ENCODE peak calls at places on chromosomes 7 and 10, in six cellular contexts. One of them, this sample, is unnamed.

GRCh38 chr10:103752680-103753248 is 102.6 kb downstream of the SH3PXD2A start:
- DNase-seq in posterior cingulate gyrus: no peak
- DNase-seq in hippocampal formation: no peak
- DNase-seq in endothelial cell: no peak
- DNase-seq in stimulated activated CD8-positive, alpha-beta memory T cell treated with anti-CD3 and anti-CD28 coated beads, Interleukin-12 subunit alpha, Interleukin-12 subunit beta, amount 100 ng/mL, for 1 hour: no peak
- DNase-seq in stimulated activated naive CD4-positive, alpha-beta T cell: no peak
- DNase-seq in this sample: no peak

GRCh38 chr10:76727009-76727408 is 910.6 kb downstream of the KCNMA1 start:
- DNase-seq in stimulated activated naive CD4-positive, alpha-beta T cell: no peak
- DNase-seq in endothelial cell: no peak
- DNase-seq in posterior cingulate gyrus: no peak
- DNase-seq in hippocampal formation: no peak
- DNase-seq in stimulated activated CD8-positive, alpha-beta memory T cell treated with anti-CD3 and anti-CD28 coated beads, Interleukin-12 subunit alpha, Interleukin-12 subunit beta, amount 100 ng/mL, for 1 hour: no peak
- DNase-seq in this sample: no peak

GRCh38 chr7:94350729-94351128 is 44.0 kb upstream of the COL1A2 start:
- DNase-seq in hippocampal formation: no peak
- DNase-seq in stimulated activated CD8-positive, alpha-beta memory T cell treated with anti-CD3 and anti-CD28 coated beads, Interleukin-12 subunit alpha, Interleukin-12 subunit beta, amount 100 ng/mL, for 1 hour: no peak
- DNase-seq in endothelial cell: no peak
- DNase-seq in posterior cingulate gyrus: no peak
- DNase-seq in stimulated activated naive CD4-positive, alpha-beta T cell: no peak
- DNase-seq in this sample: no peak

GRCh38 chr7:106312906-106313305 is 28.1 kb upstream of the NAMPT start:
- DNase-seq in stimulated activated CD8-positive, alpha-beta memory T cell treated with anti-CD3 and anti-CD28 coated beads, Interleukin-12 subunit alpha, Interleukin-12 subunit beta, amount 100 ng/mL, for 1 hour: no peak
- DNase-seq in endothelial cell: no peak
- DNase-seq in hippocampal formation: no peak
- DNase-seq in posterior cingulate gyrus: no peak
- DNase-seq in stimulated activated naive CD4-positive, alpha-beta T cell: no peak
- DNase-seq in this sample: no peak

GRCh38 chr10:21146446-21146789 is 249.3 kb upstream of the NEBL start:
- DNase-seq in endothelial cell: no peak
- DNase-seq in stimulated activated CD8-positive, alpha-beta memory T cell treated with anti-CD3 and anti-CD28 coated beads, Interleukin-12 subunit alpha, Interleukin-12 subunit beta, amount 100 ng/mL, for 1 hour: no peak
- DNase-seq in posterior cingulate gyrus: no peak
- DNase-seq in stimulated activated naive CD4-positive, alpha-beta T cell: no peak
- DNase-seq in hippocampal formation: no peak
- DNase-seq in this sample: no peak

GRCh38 chr10:38118072-38118807 is 24.1 kb downstream of the ZNF37A start:
- DNase-seq in stimulated activated CD8-positive, alpha-beta memory T cell treated with anti-CD3 and anti-CD28 coated beads, Interleukin-12 subunit alpha, Interleukin-12 subunit beta, amount 100 ng/mL, for 1 hour: no peak
- DNase-seq in endothelial cell: no peak
- DNase-seq in posterior cingulate gyrus: no peak
- DNase-seq in stimulated activated naive CD4-positive, alpha-beta T cell: no peak
- DNase-seq in hippocampal formation: no peak
- DNase-seq in this sample: no peak

GRCh38 chr10:61750943-61751471 is 88.3 kb downstream of the CABCOCO1 start:
- DNase-seq in stimulated activated CD8-positive, alpha-beta memory T cell treated with anti-CD3 and anti-CD28 coated beads, Interleukin-12 subunit alpha, Interleukin-12 subunit beta, amount 100 ng/mL, for 1 hour: peak
- DNase-seq in hippocampal formation: no peak
- DNase-seq in posterior cingulate gyrus: peak
- DNase-seq in stimulated activated naive CD4-positive, alpha-beta T cell: peak
- DNase-seq in endothelial cell: peak
- DNase-seq in this sample: no peak

GRCh38 chr10:116888380-116889055 is 39.2 kb downstream of the ENO4 start:
- DNase-seq in stimulated activated CD8-positive, alpha-beta memory T cell treated with anti-CD3 and anti-CD28 coated beads, Interleukin-12 subunit alpha, Interleukin-12 subunit beta, amount 100 ng/mL, for 1 hour: no peak
- DNase-seq in hippocampal formation: no peak
- DNase-seq in posterior cingulate gyrus: peak
- DNase-seq in stimulated activated naive CD4-positive, alpha-beta T cell: no peak
- DNase-seq in endothelial cell: no peak
- DNase-seq in this sample: no peak

GRCh38 chr7:28754027-28754426 is 204.1 kb downstream of the TRIL start:
- DNase-seq in stimulated activated naive CD4-positive, alpha-beta T cell: no peak
- DNase-seq in endothelial cell: no peak
- DNase-seq in stimulated activated CD8-positive, alpha-beta memory T cell treated with anti-CD3 and anti-CD28 coated beads, Interleukin-12 subunit alpha, Interleukin-12 subunit beta, amount 100 ng/mL, for 1 hour: no peak
- DNase-seq in posterior cingulate gyrus: peak
- DNase-seq in hippocampal formation: peak
- DNase-seq in this sample: peak

GRCh38 chr7:94294471-94295131 is 100.1 kb upstream of the COL1A2 start:
- DNase-seq in endothelial cell: no peak
- DNase-seq in stimulated activated naive CD4-positive, alpha-beta T cell: no peak
- DNase-seq in posterior cingulate gyrus: no peak
- DNase-seq in stimulated activated CD8-positive, alpha-beta memory T cell treated with anti-CD3 and anti-CD28 coated beads, Interleukin-12 subunit alpha, Interleukin-12 subunit beta, amount 100 ng/mL, for 1 hour: no peak
- DNase-seq in hippocampal formation: no peak
- DNase-seq in this sample: no peak

GRCh38 chr10:18044976-18045720 is 93.4 kb downstream of the SLC39A12 start:
- DNase-seq in stimulated activated CD8-positive, alpha-beta memory T cell treated with anti-CD3 and anti-CD28 coated beads, Interleukin-12 subunit alpha, Interleukin-12 subunit beta, amount 100 ng/mL, for 1 hour: no peak
- DNase-seq in posterior cingulate gyrus: no peak
- DNase-seq in stimulated activated naive CD4-positive, alpha-beta T cell: no peak
- DNase-seq in endothelial cell: no peak
- DNase-seq in hippocampal formation: no peak
- DNase-seq in this sample: no peak

GRCh38 chr10:121380211-121380610 is 218.0 kb downstream of the FGFR2 start:
- DNase-seq in endothelial cell: no peak
- DNase-seq in hippocampal formation: no peak
- DNase-seq in stimulated activated naive CD4-positive, alpha-beta T cell: no peak
- DNase-seq in posterior cingulate gyrus: no peak
- DNase-seq in stimulated activated CD8-positive, alpha-beta memory T cell treated with anti-CD3 and anti-CD28 coated beads, Interleukin-12 subunit alpha, Interleukin-12 subunit beta, amount 100 ng/mL, for 1 hour: no peak
- DNase-seq in this sample: no peak

GRCh38 chr7:157520249-157520648 is 183.4 kb downstream of the DNAJB6 start:
- DNase-seq in endothelial cell: no peak
- DNase-seq in hippocampal formation: no peak
- DNase-seq in stimulated activated naive CD4-positive, alpha-beta T cell: no peak
- DNase-seq in stimulated activated CD8-positive, alpha-beta memory T cell treated with anti-CD3 and anti-CD28 coated beads, Interleukin-12 subunit alpha, Interleukin-12 subunit beta, amount 100 ng/mL, for 1 hour: no peak
- DNase-seq in posterior cingulate gyrus: no peak
- DNase-seq in this sample: no peak

GRCh38 chr7:123828805-123829204 is 16.2 kb upstream of the HYAL4 start:
- DNase-seq in endothelial cell: no peak
- DNase-seq in hippocampal formation: no peak
- DNase-seq in stimulated activated CD8-positive, alpha-beta memory T cell treated with anti-CD3 and anti-CD28 coated beads, Interleukin-12 subunit alpha, Interleukin-12 subunit beta, amount 100 ng/mL, for 1 hour: no peak
- DNase-seq in posterior cingulate gyrus: no peak
- DNase-seq in stimulated activated naive CD4-positive, alpha-beta T cell: no peak
- DNase-seq in this sample: no peak

GRCh38 chr10:32169556-32169955 is 113.3 kb upstream of the KIF5B start:
- DNase-seq in endothelial cell: no peak
- DNase-seq in hippocampal formation: no peak
- DNase-seq in stimulated activated CD8-positive, alpha-beta memory T cell treated with anti-CD3 and anti-CD28 coated beads, Interleukin-12 subunit alpha, Interleukin-12 subunit beta, amount 100 ng/mL, for 1 hour: no peak
- DNase-seq in stimulated activated naive CD4-positive, alpha-beta T cell: no peak
- DNase-seq in posterior cingulate gyrus: no peak
- DNase-seq in this sample: no peak

GRCh38 chr7:98250789-98251188 is 1.2 kb downstream of the TECPR1 start:
- DNase-seq in stimulated activated naive CD4-positive, alpha-beta T cell: peak
- DNase-seq in hippocampal formation: no peak
- DNase-seq in endothelial cell: peak
- DNase-seq in stimulated activated CD8-positive, alpha-beta memory T cell treated with anti-CD3 and anti-CD28 coated beads, Interleukin-12 subunit alpha, Interleukin-12 subunit beta, amount 100 ng/mL, for 1 hour: peak
- DNase-seq in posterior cingulate gyrus: no peak
- DNase-seq in this sample: no peak

GRCh38 chr7:96136600-96137239 is 185.2 kb downstream of the SLC25A13 start:
- DNase-seq in posterior cingulate gyrus: no peak
- DNase-seq in stimulated activated naive CD4-positive, alpha-beta T cell: no peak
- DNase-seq in hippocampal formation: no peak
- DNase-seq in stimulated activated CD8-positive, alpha-beta memory T cell treated with anti-CD3 and anti-CD28 coated beads, Interleukin-12 subunit alpha, Interleukin-12 subunit beta, amount 100 ng/mL, for 1 hour: no peak
- DNase-seq in endothelial cell: no peak
- DNase-seq in this sample: no peak

GRCh38 chr7:7099584-7100014 is 82.7 kb upstream of the C1GALT1 start:
- DNase-seq in stimulated activated naive CD4-positive, alpha-beta T cell: no peak
- DNase-seq in stimulated activated CD8-positive, alpha-beta memory T cell treated with anti-CD3 and anti-CD28 coated beads, Interleukin-12 subunit alpha, Interleukin-12 subunit beta, amount 100 ng/mL, for 1 hour: no peak
- DNase-seq in hippocampal formation: peak
- DNase-seq in posterior cingulate gyrus: peak
- DNase-seq in endothelial cell: peak
- DNase-seq in this sample: no peak

GRCh38 chr7:30896783-30897617 is 14.7 kb upstream of the AQP1 start:
- DNase-seq in hippocampal formation: no peak
- DNase-seq in endothelial cell: no peak
- DNase-seq in stimulated activated CD8-positive, alpha-beta memory T cell treated with anti-CD3 and anti-CD28 coated beads, Interleukin-12 subunit alpha, Interleukin-12 subunit beta, amount 100 ng/mL, for 1 hour: no peak
- DNase-seq in posterior cingulate gyrus: no peak
- DNase-seq in stimulated activated naive CD4-positive, alpha-beta T cell: no peak
- DNase-seq in this sample: no peak

GRCh38 chr7:127514499-127514898 is 70.9 kb downstream of the GCC1 start:
- DNase-seq in stimulated activated naive CD4-positive, alpha-beta T cell: peak
- DNase-seq in stimulated activated CD8-positive, alpha-beta memory T cell treated with anti-CD3 and anti-CD28 coated beads, Interleukin-12 subunit alpha, Interleukin-12 subunit beta, amount 100 ng/mL, for 1 hour: no peak
- DNase-seq in endothelial cell: no peak
- DNase-seq in hippocampal formation: peak
- DNase-seq in posterior cingulate gyrus: no peak
- DNase-seq in this sample: no peak

GRCh38 chr10:29007748-29008610 is 280.9 kb upstream of the LYZL1 start:
- DNase-seq in posterior cingulate gyrus: no peak
- DNase-seq in endothelial cell: no peak
- DNase-seq in hippocampal formation: no peak
- DNase-seq in stimulated activated naive CD4-positive, alpha-beta T cell: no peak
- DNase-seq in stimulated activated CD8-positive, alpha-beta memory T cell treated with anti-CD3 and anti-CD28 coated beads, Interleukin-12 subunit alpha, Interleukin-12 subunit beta, amount 100 ng/mL, for 1 hour: no peak
- DNase-seq in this sample: no peak

GRCh38 chr10:11697718-11698527 is 44.3 kb upstream of the ECHDC3 start:
- DNase-seq in stimulated activated naive CD4-positive, alpha-beta T cell: no peak
- DNase-seq in hippocampal formation: no peak
- DNase-seq in stimulated activated CD8-positive, alpha-beta memory T cell treated with anti-CD3 and anti-CD28 coated beads, Interleukin-12 subunit alpha, Interleukin-12 subunit beta, amount 100 ng/mL, for 1 hour: no peak
- DNase-seq in endothelial cell: no peak
- DNase-seq in posterior cingulate gyrus: no peak
- DNase-seq in this sample: no peak

GRCh38 chr7:143258830-143259229 is 4.4 kb upstream of the GSTK1 start:
- DNase-seq in endothelial cell: no peak
- DNase-seq in posterior cingulate gyrus: no peak
- DNase-seq in stimulated activated naive CD4-positive, alpha-beta T cell: no peak
- DNase-seq in hippocampal formation: no peak
- DNase-seq in stimulated activated CD8-positive, alpha-beta memory T cell treated with anti-CD3 and anti-CD28 coated beads, Interleukin-12 subunit alpha, Interleukin-12 subunit beta, amount 100 ng/mL, for 1 hour: no peak
- DNase-seq in this sample: no peak

GRCh38 chr7:106778656-106779250 is 86.3 kb upstream of the PIK3CG start:
- DNase-seq in stimulated activated CD8-positive, alpha-beta memory T cell treated with anti-CD3 and anti-CD28 coated beads, Interleukin-12 subunit alpha, Interleukin-12 subunit beta, amount 100 ng/mL, for 1 hour: no peak
- DNase-seq in hippocampal formation: no peak
- DNase-seq in endothelial cell: no peak
- DNase-seq in stimulated activated naive CD4-positive, alpha-beta T cell: no peak
- DNase-seq in posterior cingulate gyrus: no peak
- DNase-seq in this sample: no peak

GRCh38 chr7:90973146-90973545 is 291.1 kb upstream of the FZD1 start:
- DNase-seq in stimulated activated CD8-positive, alpha-beta memory T cell treated with anti-CD3 and anti-CD28 coated beads, Interleukin-12 subunit alpha, Interleukin-12 subunit beta, amount 100 ng/mL, for 1 hour: no peak
- DNase-seq in hippocampal formation: no peak
- DNase-seq in endothelial cell: no peak
- DNase-seq in posterior cingulate gyrus: no peak
- DNase-seq in stimulated activated naive CD4-positive, alpha-beta T cell: no peak
- DNase-seq in this sample: no peak

GRCh38 chr7:119665791-119666190 is 607.2 kb upstream of the KCND2 start:
- DNase-seq in stimulated activated naive CD4-positive, alpha-beta T cell: no peak
- DNase-seq in hippocampal formation: no peak
- DNase-seq in posterior cingulate gyrus: no peak
- DNase-seq in stimulated activated CD8-positive, alpha-beta memory T cell treated with anti-CD3 and anti-CD28 coated beads, Interleukin-12 subunit alpha, Interleukin-12 subunit beta, amount 100 ng/mL, for 1 hour: no peak
- DNase-seq in endothelial cell: no peak
- DNase-seq in this sample: no peak

GRCh38 chr7:131511774-131512535 is 44.5 kb downstream of the PODXL start:
- DNase-seq in stimulated activated CD8-positive, alpha-beta memory T cell treated with anti-CD3 and anti-CD28 coated beads, Interleukin-12 subunit alpha, Interleukin-12 subunit beta, amount 100 ng/mL, for 1 hour: no peak
- DNase-seq in hippocampal formation: no peak
- DNase-seq in endothelial cell: no peak
- DNase-seq in posterior cingulate gyrus: no peak
- DNase-seq in stimulated activated naive CD4-positive, alpha-beta T cell: no peak
- DNase-seq in this sample: no peak

GRCh38 chr7:60706-61105 is 131.7 kb upstream of the FAM20C start:
- DNase-seq in stimulated activated naive CD4-positive, alpha-beta T cell: no peak
- DNase-seq in stimulated activated CD8-positive, alpha-beta memory T cell treated with anti-CD3 and anti-CD28 coated beads, Interleukin-12 subunit alpha, Interleukin-12 subunit beta, amount 100 ng/mL, for 1 hour: no peak
- DNase-seq in hippocampal formation: no peak
- DNase-seq in endothelial cell: no peak
- DNase-seq in posterior cingulate gyrus: no peak
- DNase-seq in this sample: no peak

GRCh38 chr7:36278767-36279171 is 110.9 kb upstream of the ANLN start:
- DNase-seq in endothelial cell: no peak
- DNase-seq in stimulated activated CD8-positive, alpha-beta memory T cell treated with anti-CD3 and anti-CD28 coated beads, Interleukin-12 subunit alpha, Interleukin-12 subunit beta, amount 100 ng/mL, for 1 hour: no peak
- DNase-seq in posterior cingulate gyrus: no peak
- DNase-seq in hippocampal formation: no peak
- DNase-seq in stimulated activated naive CD4-positive, alpha-beta T cell: no peak
- DNase-seq in this sample: no peak

GRCh38 chr10:79392020-79392398 is 44.7 kb downstream of the PPIF start:
- DNase-seq in posterior cingulate gyrus: peak
- DNase-seq in hippocampal formation: no peak
- DNase-seq in stimulated activated CD8-positive, alpha-beta memory T cell treated with anti-CD3 and anti-CD28 coated beads, Interleukin-12 subunit alpha, Interleukin-12 subunit beta, amount 100 ng/mL, for 1 hour: no peak
- DNase-seq in stimulated activated naive CD4-positive, alpha-beta T cell: no peak
- DNase-seq in endothelial cell: no peak
- DNase-seq in this sample: no peak

GRCh38 chr7:134562136-134562535 is 13.2 kb downstream of the AKR1B15 start:
- DNase-seq in stimulated activated CD8-positive, alpha-beta memory T cell treated with anti-CD3 and anti-CD28 coated beads, Interleukin-12 subunit alpha, Interleukin-12 subunit beta, amount 100 ng/mL, for 1 hour: no peak
- DNase-seq in endothelial cell: no peak
- DNase-seq in posterior cingulate gyrus: no peak
- DNase-seq in stimulated activated naive CD4-positive, alpha-beta T cell: no peak
- DNase-seq in hippocampal formation: no peak
- DNase-seq in this sample: no peak

GRCh38 chr7:23026164-23026563 is 12.2 kb upstream of the HYCC1 start:
- DNase-seq in posterior cingulate gyrus: no peak
- DNase-seq in hippocampal formation: no peak
- DNase-seq in stimulated activated CD8-positive, alpha-beta memory T cell treated with anti-CD3 and anti-CD28 coated beads, Interleukin-12 subunit alpha, Interleukin-12 subunit beta, amount 100 ng/mL, for 1 hour: no peak
- DNase-seq in endothelial cell: no peak
- DNase-seq in stimulated activated naive CD4-positive, alpha-beta T cell: no peak
- DNase-seq in this sample: no peak

GRCh38 chr10:116521424-116522305 is 24.1 kb upstream of the PNLIP start:
- DNase-seq in hippocampal formation: peak
- DNase-seq in endothelial cell: peak
- DNase-seq in stimulated activated CD8-positive, alpha-beta memory T cell treated with anti-CD3 and anti-CD28 coated beads, Interleukin-12 subunit alpha, Interleukin-12 subunit beta, amount 100 ng/mL, for 1 hour: no peak
- DNase-seq in stimulated activated naive CD4-positive, alpha-beta T cell: no peak
- DNase-seq in posterior cingulate gyrus: no peak
- DNase-seq in this sample: no peak

GRCh38 chr7:88109612-88110011 is 110.2 kb downstream of the SRI start:
- DNase-seq in hippocampal formation: no peak
- DNase-seq in endothelial cell: no peak
- DNase-seq in stimulated activated naive CD4-positive, alpha-beta T cell: no peak
- DNase-seq in stimulated activated CD8-positive, alpha-beta memory T cell treated with anti-CD3 and anti-CD28 coated beads, Interleukin-12 subunit alpha, Interleukin-12 subunit beta, amount 100 ng/mL, for 1 hour: no peak
- DNase-seq in posterior cingulate gyrus: no peak
- DNase-seq in this sample: no peak

GRCh38 chr10:123906884-123907652 is 15.5 kb upstream of the CPXM2 start:
- DNase-seq in stimulated activated CD8-positive, alpha-beta memory T cell treated with anti-CD3 and anti-CD28 coated beads, Interleukin-12 subunit alpha, Interleukin-12 subunit beta, amount 100 ng/mL, for 1 hour: no peak
- DNase-seq in endothelial cell: no peak
- DNase-seq in stimulated activated naive CD4-positive, alpha-beta T cell: no peak
- DNase-seq in posterior cingulate gyrus: no peak
- DNase-seq in hippocampal formation: no peak
- DNase-seq in this sample: no peak

GRCh38 chr7:12281026-12281425 is 69.9 kb downstream of the TMEM106B start:
- DNase-seq in posterior cingulate gyrus: no peak
- DNase-seq in stimulated activated naive CD4-positive, alpha-beta T cell: no peak
- DNase-seq in hippocampal formation: no peak
- DNase-seq in stimulated activated CD8-positive, alpha-beta memory T cell treated with anti-CD3 and anti-CD28 coated beads, Interleukin-12 subunit alpha, Interleukin-12 subunit beta, amount 100 ng/mL, for 1 hour: no peak
- DNase-seq in endothelial cell: no peak
- DNase-seq in this sample: no peak

GRCh38 chr7:74625446-74625845 is 32.1 kb upstream of the GTF2I start:
- DNase-seq in stimulated activated naive CD4-positive, alpha-beta T cell: no peak
- DNase-seq in posterior cingulate gyrus: no peak
- DNase-seq in hippocampal formation: no peak
- DNase-seq in endothelial cell: no peak
- DNase-seq in stimulated activated CD8-positive, alpha-beta memory T cell treated with anti-CD3 and anti-CD28 coated beads, Interleukin-12 subunit alpha, Interleukin-12 subunit beta, amount 100 ng/mL, for 1 hour: no peak
- DNase-seq in this sample: no peak

GRCh38 chr10:82228701-82229100 is 353.7 kb downstream of the NRG3 start:
- DNase-seq in posterior cingulate gyrus: no peak
- DNase-seq in endothelial cell: no peak
- DNase-seq in stimulated activated CD8-positive, alpha-beta memory T cell treated with anti-CD3 and anti-CD28 coated beads, Interleukin-12 subunit alpha, Interleukin-12 subunit beta, amount 100 ng/mL, for 1 hour: no peak
- DNase-seq in stimulated activated naive CD4-positive, alpha-beta T cell: no peak
- DNase-seq in hippocampal formation: no peak
- DNase-seq in this sample: no peak

GRCh38 chr7:112880786-112881418 is 90.7 kb upstream of the TMEM168 start:
- DNase-seq in hippocampal formation: no peak
- DNase-seq in stimulated activated naive CD4-positive, alpha-beta T cell: no peak
- DNase-seq in posterior cingulate gyrus: no peak
- DNase-seq in stimulated activated CD8-positive, alpha-beta memory T cell treated with anti-CD3 and anti-CD28 coated beads, Interleukin-12 subunit alpha, Interleukin-12 subunit beta, amount 100 ng/mL, for 1 hour: no peak
- DNase-seq in endothelial cell: no peak
- DNase-seq in this sample: no peak

This sample was measured in amygdala.